ENCODE peak calls at places on chromosome 12, in five cellular contexts. G, M, L, K and F are unnamed samples.

GRCh38 chr12:93020225-93020997 is 91.3 kb upstream of the EEA1 start:
- DNase-seq in L (no peak), M (no peak), G (no peak), K (no peak), F (no peak)

GRCh38 chr12:12803186-12803585 is 10.0 kb upstream of the DDX47 start:
- DNase-seq in K (no peak), L (peak), G (no peak), M (peak), F (peak)

GRCh38 chr12:24776856-24777255 is 172.0 kb downstream of the BCAT1 start:
- DNase-seq in M (no peak), K (no peak), G (no peak), L (no peak), F (no peak)

GRCh38 chr12:113244015-113244983 is 23.0 kb downstream of the TPCN1 start:
- DNase-seq in L (peak), M (peak), K (no peak), G (peak), F (peak)

GRCh38 chr12:91954761-91955160 is 190.9 kb downstream of the BTG1 start:
- DNase-seq in M (no peak), K (no peak), G (no peak), L (no peak), F (no peak)

GRCh38 chr12:48029811-48030650 is 25.8 kb upstream of the COL2A1 start:
- DNase-seq in G (no peak), K (no peak), L (no peak), M (no peak), F (no peak)

GRCh38 chr12:27052176-27052575 is 29.8 kb downstream of the MED21 start:
- DNase-seq in L (no peak), K (no peak), M (no peak), G (no peak), F (no peak)

GRCh38 chr12:95339086-95339788 is 121.6 kb downstream of the VEZT start:
- DNase-seq in L (no peak), K (no peak), G (no peak), M (no peak), F (no peak)

GRCh38 chr12:132003846-132004245 is 54.1 kb downstream of the EP400 start:
- DNase-seq in K (no peak), L (no peak), M (no peak), G (no peak), F (no peak)

GRCh38 chr12:113000433-113000832 is 22.1 kb downstream of the OAS2 start:
- DNase-seq in G (no peak), L (no peak), K (peak), M (no peak), F (no peak)

GRCh38 chr12:93793007-93793406 is 115.8 kb downstream of the CRADD start:
- DNase-seq in L (no peak), G (no peak), K (no peak), M (no peak), F (no peak)

GRCh38 chr12:112906712-112907414 is at the start of gene OAS1:
- DNase-seq in M (no peak), K (no peak), L (no peak), G (no peak), F (no peak)

GRCh38 chr12:68435238-68435637 is 103.1 kb upstream of the MDM1 start:
- DNase-seq in G (no peak), K (no peak), M (no peak), L (no peak), F (no peak)

GRCh38 chr12:63909746-63910145 is 65.2 kb downstream of the SRGAP1 start:
- DNase-seq in K (no peak), L (no peak), G (no peak), M (no peak), F (no peak)

GRCh38 chr12:111673503-111673902 is 12.3 kb downstream of the BRAP start:
- DNase-seq in K (no peak), M (no peak), G (no peak), L (no peak), F (no peak)

GRCh38 chr12:57473886-57474285 is 5.8 kb downstream of the ARHGAP9 start:
- DNase-seq in G (no peak), L (no peak), K (no peak), M (no peak), F (no peak)

GRCh38 chr12:95859947-95860850 is 1.4 kb downstream of the SNRPF start:
- DNase-seq in G (no peak), L (no peak), K (no peak), M (no peak), F (no peak)

DNA sequence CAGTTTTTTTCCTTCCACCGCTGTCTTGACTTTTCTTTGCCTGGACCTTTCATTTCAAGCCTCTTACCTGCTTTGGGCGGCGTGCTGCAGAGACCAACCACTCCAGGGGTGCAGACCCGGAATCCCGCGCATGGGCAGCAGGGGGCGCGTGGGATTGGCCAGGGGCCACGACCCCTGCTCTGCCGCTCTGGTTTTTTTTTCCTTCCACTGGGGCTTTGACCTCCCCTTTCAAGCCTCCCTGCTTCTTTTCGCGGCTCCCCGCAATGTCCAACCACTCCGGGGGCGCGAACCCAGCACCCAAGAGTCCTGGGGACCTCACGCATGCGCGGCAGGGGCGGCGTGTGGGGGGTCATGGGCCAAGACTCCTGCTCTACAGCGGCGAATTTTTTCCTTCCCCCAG is 325.1 kb downstream of the ALG10 start:
- DNase-seq in L (no peak), G (no peak), M (no peak), K (no peak), F (no peak)
- H3K27ac ChIP-seq in L (no peak), G (no peak), M (no peak), K (no peak), F (no peak)

GRCh38 chr12:108884116-108885012 is 4.5 kb downstream of the DAO start:
- DNase-seq in G (no peak), K (peak), L (peak), M (no peak), F (no peak)
- TF ChIP-seq CTCF in G (peak), K (peak), L (peak), M (peak), F (peak)

GRCh38 chr12:2806700-2807099 is 5.8 kb upstream of the ITFG2 start:
- DNase-seq in K (no peak), M (no peak), L (no peak), G (no peak), F (no peak)

GRCh38 chr12:2804390-2805145 is 7.9 kb upstream of the ITFG2 start:
- DNase-seq in M (peak), G (no peak), L (peak), K (no peak), F (peak)

GRCh38 chr12:2801044-2801783 is 6.4 kb downstream of the FKBP4 start:
- DNase-seq in G (no peak), L (no peak), K (no peak), M (no peak), F (no peak)

GRCh38 chr12:2803635-2804380 is 8.7 kb upstream of the ITFG2 start:
- DNase-seq in K (no peak), G (no peak), L (no peak), M (no peak), F (no peak)

DNA sequence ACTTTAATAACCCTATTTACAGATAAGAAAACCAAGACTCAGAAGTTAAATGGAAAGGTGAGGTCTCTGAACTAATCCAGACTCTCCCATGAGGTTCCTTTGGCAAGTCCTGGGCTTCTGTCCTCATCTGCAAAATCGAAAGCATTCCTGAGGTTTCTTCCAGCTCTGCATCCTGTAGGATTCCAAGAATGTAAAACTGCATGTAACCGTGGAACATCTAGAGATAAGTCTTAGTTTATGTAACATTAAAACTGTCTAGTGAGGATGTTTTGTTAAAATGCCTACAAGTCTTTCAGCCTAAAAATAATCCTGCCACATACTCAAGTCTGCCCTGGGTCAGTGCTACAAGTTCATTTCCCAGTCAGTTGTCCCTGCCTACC is 7.3 kb upstream of the ITFG2 start:
- DNase-seq in M (no peak), G (no peak), L (no peak), K (no peak), F (no peak)
- H3K27ac ChIP-seq in M (peak), G (no peak), L (no peak), K (no peak), F (peak)

GRCh38 chr12:43805857-43806736 is at the start of gene TWF1:
- DNase-seq in G (peak), L (peak), M (peak), K (peak), F (peak)
- TF ChIP-seq CTCF in G (no peak), L (peak), M (peak), K (peak), F (peak)

DNA sequence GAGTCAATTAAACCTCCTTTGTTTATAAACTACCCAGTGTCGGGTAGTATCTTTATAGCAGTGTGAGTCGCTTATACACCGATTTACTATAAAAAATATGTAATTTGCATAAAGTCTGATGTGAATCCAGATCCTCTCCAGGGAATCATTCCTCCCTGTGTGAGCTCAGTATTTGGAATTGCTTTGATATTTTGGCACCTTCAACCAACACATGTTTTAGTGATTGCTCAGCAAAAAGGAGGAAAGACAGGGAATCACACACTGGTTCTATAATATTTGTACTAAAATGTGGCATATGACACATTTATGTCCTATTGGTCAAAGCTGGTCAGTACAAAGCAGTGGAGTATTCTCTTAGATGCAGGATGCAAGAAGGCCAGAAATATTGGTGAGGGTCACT is 703.9 kb upstream of the ATXN7L3B start:
- DNase-seq in G (no peak), K (no peak), M (no peak), L (no peak), F (no peak)
- H3K27ac ChIP-seq in G (no peak), K (no peak), M (no peak), L (no peak), F (no peak)

GRCh38 chr12:90337018-90337417 is 618.0 kb downstream of the CCER1 start:
- DNase-seq in M (no peak), L (no peak), G (no peak), K (no peak), F (no peak)

GRCh38 chr12:90339837-90340236 is 615.1 kb downstream of the CCER1 start:
- DNase-seq in K (no peak), L (no peak), M (no peak), G (no peak), F (no peak)

GRCh38 chr12:90338365-90338764 is 616.6 kb downstream of the CCER1 start:
- DNase-seq in M (no peak), L (no peak), K (no peak), G (no peak), F (no peak)

GRCh38 chr12:90343966-90344365 is 611.0 kb downstream of the CCER1 start:
- DNase-seq in M (no peak), L (no peak), K (no peak), G (no peak), F (no peak)

DNA sequence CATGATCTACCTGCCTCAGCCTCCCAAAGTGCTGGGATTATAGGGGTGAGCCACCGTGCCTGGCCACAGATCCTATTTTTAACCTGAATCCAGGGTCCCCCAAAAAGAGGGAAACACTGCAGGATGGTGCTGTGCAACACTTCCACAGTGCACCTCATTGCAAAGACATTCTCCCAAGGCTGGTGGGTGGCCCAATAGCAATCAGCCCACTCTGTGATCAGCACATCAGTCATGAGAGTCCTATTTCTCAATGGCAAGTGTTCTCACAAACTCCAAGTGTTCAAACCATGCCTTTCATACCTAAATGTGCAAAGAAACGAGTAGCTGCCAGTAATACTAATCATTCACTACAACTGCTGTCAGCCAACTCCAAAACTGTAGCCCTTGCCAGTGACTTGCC is 612.9 kb downstream of the CCER1 start:
- DNase-seq in K (no peak), G (no peak), M (no peak), L (no peak), F (no peak)
- TF ChIP-seq CTCF in K (no peak), G (no peak), M (no peak), L (no peak), F (no peak)